ENCODE peak calls at places on chromosome 5, in six cellular contexts. A, Y, N, E, I and Q are unnamed samples.

GRCh38 chr5:130514984-130515690 is 610.9 kb downstream of the CHSY3 start:
- DNase-seq in N (no peak), I (no peak), Y (peak; percentile 92), E (no peak), A (peak; percentile 43), Q (peak; percentile 76)

GRCh38 chr5:5298841-5299543 is 123.5 kb upstream of the ICE1 start:
- DNase-seq in I (no peak), A (no peak), Y (no peak), E (no peak), N (no peak), Q (no peak)

GRCh38 chr5:123156577-123157296 is 67.7 kb downstream of the PRDM6 start:
- DNase-seq in A (peak; percentile 33), N (no peak), Y (peak; percentile 76), I (no peak), E (no peak), Q (peak; percentile 38)

GRCh38 chr5:169064093-169064492 is 236.8 kb downstream of the SLIT3 start:
- DNase-seq in E (no peak), A (no peak), N (no peak), Y (no peak), I (no peak), Q (no peak)

GRCh38 chr5:79552984-79553383 is 39.0 kb upstream of the HOMER1 start:
- DNase-seq in A (no peak), E (no peak), Y (no peak), N (no peak), I (no peak), Q (no peak)

GRCh38 chr5:117245130-117245529 is 670.5 kb upstream of the SEMA6A start:
- DNase-seq in A (no peak), Y (no peak), N (no peak), I (no peak), E (no peak), Q (no peak)

GRCh38 chr5:129014185-129014584 is 48.9 kb downstream of the SLC27A6 start:
- DNase-seq in I (no peak), N (no peak), E (no peak), A (no peak), Y (no peak), Q (no peak)

GRCh38 chr5:79133657-79134451 is 22.2 kb downstream of the BHMT start:
- DNase-seq in Y (peak; percentile 79), N (peak; percentile 76), I (no peak), E (peak; percentile 82), A (peak; percentile 35), Q (peak; percentile 83)

GRCh38 chr5:91293131-91293530 is 90.0 kb downstream of the ARRDC3 start:
- DNase-seq in N (peak; percentile 39), Y (peak; percentile 61), I (no peak), E (peak; percentile 49), A (no peak), Q (peak; percentile 36)

GRCh38 chr5:137566780-137567179 is 67.7 kb upstream of the SPOCK1 start:
- DNase-seq in A (no peak), Y (no peak), I (no peak), E (no peak), N (no peak), Q (no peak)

GRCh38 chr5:1447772-1448361 is 2.6 kb upstream of the SLC6A3 start:
- DNase-seq in E (no peak), I (peak; percentile 83), Y (no peak), A (no peak), N (no peak), Q (no peak)

GRCh38 chr5:4614088-4614487 is 526.0 kb upstream of the ADAMTS16 start:
- DNase-seq in Y (no peak), N (no peak), I (no peak), A (no peak), E (no peak), Q (no peak)

GRCh38 chr5:75279324-75279723 is 42.6 kb upstream of the ANKRD31 start:
- DNase-seq in A (no peak), N (no peak), E (no peak), I (no peak), Y (no peak), Q (no peak)

GRCh38 chr5:170571331-170571731 is 67.5 kb downstream of the KCNIP1 start:
- DNase-seq in Y (peak; percentile 47), N (no peak), I (no peak), E (peak; percentile 74), A (peak; percentile 92), Q (no peak)

GRCh38 chr5:39605966-39606591 is 181.3 kb upstream of the DAB2 start:
- DNase-seq in A (no peak), Y (peak; percentile 32), N (no peak), E (no peak), I (no peak), Q (no peak)

GRCh38 chr5:78907255-78907886 is 77.7 kb downstream of the ARSB start:
- DNase-seq in A (peak; percentile 80), Y (peak; percentile 88), N (no peak), I (no peak), E (no peak), Q (no peak)